ENCODE peak calls at places on chromosomes 6 and 20, in nine cellular contexts. One of them, this sample, is unnamed.

GRCh38 chr6:119204744-119205143 is 126.3 kb upstream of the FAM184A start:
- DNase-seq in transverse colon: no peak
- DNase-seq in tibial nerve: no peak
- DNase-seq in spleen: no peak
- DNase-seq in ovary: no peak
- DNase-seq in uterus: no peak
- DNase-seq in A549: no peak
- DNase-seq in heart left ventricle: no peak
- DNase-seq in IMR-90: no peak
- DNase-seq in this sample: no peak

GRCh38 chr6:163717106-163717764 is 302.7 kb downstream of the QKI start:
- DNase-seq in transverse colon: no peak
- DNase-seq in tibial nerve: no peak
- DNase-seq in spleen: peak; percentile 56
- DNase-seq in ovary: no peak
- DNase-seq in uterus: no peak
- DNase-seq in A549: no peak
- DNase-seq in heart left ventricle: no peak
- DNase-seq in IMR-90: no peak
- DNase-seq in this sample: no peak

GRCh38 chr20:13338999-13339411 is 117.9 kb downstream of the ISM1 start:
- DNase-seq in transverse colon: no peak
- DNase-seq in tibial nerve: no peak
- DNase-seq in spleen: no peak
- DNase-seq in ovary: no peak
- DNase-seq in uterus: no peak
- DNase-seq in A549: peak; percentile 53
- DNase-seq in heart left ventricle: no peak
- DNase-seq in IMR-90: no peak
- DNase-seq in this sample: no peak

GRCh38 chr6:157203764-157204163 is 119.6 kb downstream of the TMEM242 start:
- DNase-seq in transverse colon: no peak
- DNase-seq in tibial nerve: no peak
- DNase-seq in spleen: no peak
- DNase-seq in ovary: no peak
- DNase-seq in uterus: no peak
- DNase-seq in A549: no peak
- DNase-seq in heart left ventricle: no peak
- DNase-seq in IMR-90: no peak
- DNase-seq in this sample: no peak

GRCh38 chr6:28907394-28907793 is 16.4 kb downstream of the TRIM27 start:
- DNase-seq in transverse colon: no peak
- DNase-seq in tibial nerve: no peak
- DNase-seq in spleen: no peak
- DNase-seq in ovary: no peak
- DNase-seq in uterus: no peak
- DNase-seq in A549: no peak
- DNase-seq in heart left ventricle: no peak
- DNase-seq in IMR-90: peak; percentile 96
- DNase-seq in this sample: no peak

GRCh38 chr6:80523531-80523970 is 417.1 kb downstream of the BCKDHB start:
- DNase-seq in transverse colon: no peak
- DNase-seq in tibial nerve: no peak
- DNase-seq in spleen: peak; percentile 66
- DNase-seq in ovary: peak; percentile 30
- DNase-seq in uterus: peak; percentile 13
- DNase-seq in A549: no peak
- DNase-seq in heart left ventricle: no peak
- DNase-seq in IMR-90: peak; percentile 52
- DNase-seq in this sample: no peak

GRCh38 chr20:10861619-10862018 is 187.8 kb upstream of the JAG1 start:
- DNase-seq in transverse colon: peak; percentile 69
- DNase-seq in tibial nerve: no peak
- DNase-seq in spleen: no peak
- DNase-seq in ovary: no peak
- DNase-seq in uterus: no peak
- DNase-seq in A549: peak; percentile 34
- DNase-seq in heart left ventricle: no peak
- DNase-seq in IMR-90: no peak
- DNase-seq in this sample: no peak

GRCh38 chr6:106113256-106113954 is 27.3 kb downstream of the PRDM1 start:
- DNase-seq in transverse colon: no peak
- DNase-seq in tibial nerve: no peak
- DNase-seq in spleen: no peak
- DNase-seq in ovary: no peak
- DNase-seq in uterus: no peak
- DNase-seq in A549: no peak
- DNase-seq in heart left ventricle: no peak
- DNase-seq in IMR-90: no peak
- DNase-seq in this sample: no peak

GRCh38 chr6:39416728-39417127 is 94.2 kb upstream of the KCNK16 start:
- DNase-seq in transverse colon: no peak
- DNase-seq in tibial nerve: no peak
- DNase-seq in spleen: no peak
- DNase-seq in ovary: no peak
- DNase-seq in uterus: no peak
- DNase-seq in A549: peak; percentile 6
- DNase-seq in heart left ventricle: no peak
- DNase-seq in IMR-90: peak; percentile 40
- DNase-seq in this sample: no peak

GRCh38 chr20:33933469-33933909 is 60.2 kb upstream of the RALY start:
- DNase-seq in transverse colon: peak; percentile 59
- DNase-seq in tibial nerve: peak; percentile 39
- DNase-seq in spleen: peak; percentile 74
- DNase-seq in ovary: peak; percentile 24
- DNase-seq in uterus: peak; percentile 27
- DNase-seq in A549: peak; percentile 23
- DNase-seq in heart left ventricle: peak; percentile 62
- DNase-seq in IMR-90: peak; percentile 55
- DNase-seq in this sample: peak; percentile 90

GRCh38 chr6:125974214-125974866 is 12.0 kb upstream of the TRMT11 start:
- DNase-seq in transverse colon: no peak
- DNase-seq in tibial nerve: no peak
- DNase-seq in spleen: no peak
- DNase-seq in ovary: no peak
- DNase-seq in uterus: no peak
- DNase-seq in A549: peak; percentile 19
- DNase-seq in heart left ventricle: no peak
- DNase-seq in IMR-90: peak; percentile 68
- DNase-seq in this sample: no peak

GRCh38 chr20:34705383-34706021 is 1.4 kb downstream of the TP53INP2 start:
- DNase-seq in transverse colon: peak; percentile 67
- DNase-seq in tibial nerve: no peak
- DNase-seq in spleen: no peak
- DNase-seq in ovary: no peak
- DNase-seq in uterus: no peak
- DNase-seq in A549: peak; percentile 37
- DNase-seq in heart left ventricle: no peak
- DNase-seq in IMR-90: peak; percentile 23
- DNase-seq in this sample: no peak

GRCh38 chr6:157089258-157089657 is 234.1 kb downstream of the TMEM242 start:
- DNase-seq in transverse colon: no peak
- DNase-seq in tibial nerve: no peak
- DNase-seq in spleen: no peak
- DNase-seq in ovary: no peak
- DNase-seq in uterus: no peak
- DNase-seq in A549: no peak
- DNase-seq in heart left ventricle: no peak
- DNase-seq in IMR-90: peak; percentile 60
- DNase-seq in this sample: no peak

GRCh38 chr20:18971574-18971973 is 158.0 kb downstream of the SCP2D1 start:
- DNase-seq in transverse colon: no peak
- DNase-seq in tibial nerve: no peak
- DNase-seq in spleen: no peak
- DNase-seq in ovary: no peak
- DNase-seq in uterus: no peak
- DNase-seq in A549: no peak
- DNase-seq in heart left ventricle: no peak
- DNase-seq in IMR-90: no peak
- DNase-seq in this sample: no peak

GRCh38 chr6:122161136-122161535 is 238.3 kb upstream of the HSF2 start:
- DNase-seq in transverse colon: no peak
- DNase-seq in tibial nerve: no peak
- DNase-seq in spleen: no peak
- DNase-seq in ovary: no peak
- DNase-seq in uterus: no peak
- DNase-seq in A549: no peak
- DNase-seq in heart left ventricle: no peak
- DNase-seq in IMR-90: no peak
- DNase-seq in this sample: no peak

GRCh38 chr20:324177-325042 is 942 bp upstream of the SOX12 start:
- DNase-seq in transverse colon: peak; percentile 96
- DNase-seq in tibial nerve: peak; percentile 85
- DNase-seq in spleen: peak; percentile 97
- DNase-seq in ovary: peak; percentile 92
- DNase-seq in uterus: peak; percentile 87
- DNase-seq in A549: peak; percentile 93
- DNase-seq in heart left ventricle: peak; percentile 95
- DNase-seq in IMR-90: peak; percentile 72
- DNase-seq in this sample: peak; percentile 86

GRCh38 chr20:14838663-14839650 is 501.5 kb upstream of the FLRT3 start:
- DNase-seq in transverse colon: no peak
- DNase-seq in tibial nerve: no peak
- DNase-seq in spleen: no peak
- DNase-seq in ovary: no peak
- DNase-seq in uterus: no peak
- DNase-seq in A549: no peak
- DNase-seq in heart left ventricle: no peak
- DNase-seq in IMR-90: no peak
- DNase-seq in this sample: no peak

GRCh38 chr20:63590218-63591146 is 16.4 kb upstream of the HELZ2 start:
- DNase-seq in transverse colon: no peak
- DNase-seq in tibial nerve: no peak
- DNase-seq in spleen: no peak
- DNase-seq in ovary: no peak
- DNase-seq in uterus: no peak
- DNase-seq in A549: no peak
- DNase-seq in heart left ventricle: peak; percentile 62
- DNase-seq in IMR-90: no peak
- DNase-seq in this sample: no peak
- TF ChIP-seq POLR2A in transverse colon: no peak
- TF ChIP-seq POLR2A in tibial nerve: no peak
- TF ChIP-seq POLR2A in spleen: no peak
- TF ChIP-seq POLR2A in ovary: no peak
- TF ChIP-seq POLR2A in uterus: no peak
- TF ChIP-seq POLR2A in A549: no peak
- TF ChIP-seq POLR2A in heart left ventricle: no peak
- TF ChIP-seq POLR2A in IMR-90: no peak
- TF ChIP-seq POLR2A in this sample: no peak

DNA sequence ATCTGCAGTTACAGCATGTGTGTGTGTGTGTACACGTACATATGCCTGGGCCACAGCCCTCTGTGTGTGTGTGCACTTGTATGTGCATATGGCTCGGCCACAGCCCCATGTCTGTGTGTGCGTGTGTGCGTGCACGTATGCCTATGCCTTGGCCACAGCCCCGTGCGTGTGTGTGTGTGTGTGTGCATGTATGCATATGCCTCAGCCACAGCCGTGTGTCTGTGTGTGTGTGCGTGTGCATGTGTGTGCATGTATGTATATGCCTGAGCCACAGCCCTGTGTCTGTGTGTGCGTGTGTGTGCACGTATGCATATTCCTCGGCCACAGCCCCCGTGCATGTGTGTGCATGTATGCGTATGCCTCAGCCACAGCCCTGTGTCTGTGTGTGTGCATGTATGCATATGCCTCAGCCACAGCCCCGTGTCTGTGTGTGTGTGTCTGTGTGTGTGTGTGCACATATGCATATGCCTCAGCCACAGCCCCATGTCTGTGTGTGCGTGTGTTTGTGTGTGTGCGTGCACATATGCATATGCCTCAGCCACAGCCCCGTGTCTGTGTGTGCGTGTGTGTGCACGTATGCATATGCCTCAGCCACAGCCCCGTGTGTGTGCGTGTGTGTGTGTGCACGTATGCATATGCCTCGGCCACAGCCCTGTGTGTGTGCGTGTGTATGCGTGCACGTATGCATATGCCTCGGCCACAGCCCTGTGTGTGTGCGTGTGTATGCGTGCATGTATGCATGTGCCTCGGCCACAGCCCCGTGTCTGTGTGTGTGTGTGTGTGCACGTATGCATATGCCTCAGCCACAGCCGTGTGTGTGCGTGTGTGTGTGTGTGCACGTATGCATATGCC is 14.6 kb upstream of the C20orf204 start:
- DNase-seq in transverse colon: no peak
- DNase-seq in tibial nerve: no peak
- DNase-seq in spleen: no peak
- DNase-seq in ovary: no peak
- DNase-seq in uterus: no peak
- DNase-seq in A549: no peak
- DNase-seq in heart left ventricle: no peak
- DNase-seq in IMR-90: no peak
- DNase-seq in this sample: no peak
- TF ChIP-seq POLR2A in transverse colon: no peak
- TF ChIP-seq POLR2A in tibial nerve: no peak
- TF ChIP-seq POLR2A in spleen: no peak
- TF ChIP-seq POLR2A in ovary: no peak
- TF ChIP-seq POLR2A in uterus: no peak
- TF ChIP-seq POLR2A in A549: no peak
- TF ChIP-seq POLR2A in heart left ventricle: no peak
- TF ChIP-seq POLR2A in IMR-90: no peak
- TF ChIP-seq POLR2A in this sample: no peak

GRCh38 chr6:87155272-87155919 is at the start of gene ZNF292:
- DNase-seq in transverse colon: peak; percentile 98
- DNase-seq in tibial nerve: peak; percentile 97
- DNase-seq in spleen: peak; percentile 100
- DNase-seq in ovary: peak; percentile 94
- DNase-seq in uterus: peak; percentile 97
- DNase-seq in A549: peak; percentile 76
- DNase-seq in heart left ventricle: peak; percentile 97
- DNase-seq in IMR-90: peak; percentile 97
- DNase-seq in this sample: peak; percentile 99
- TF ChIP-seq POLR2A in transverse colon: peak; percentile 76
- TF ChIP-seq POLR2A in tibial nerve: no peak
- TF ChIP-seq POLR2A in spleen: no peak
- TF ChIP-seq POLR2A in ovary: peak; percentile 56
- TF ChIP-seq POLR2A in uterus: peak; percentile 60
- TF ChIP-seq POLR2A in A549: peak; percentile 51
- TF ChIP-seq POLR2A in heart left ventricle: no peak
- TF ChIP-seq POLR2A in IMR-90: peak; percentile 59
- TF ChIP-seq POLR2A in this sample: no peak

DNA sequence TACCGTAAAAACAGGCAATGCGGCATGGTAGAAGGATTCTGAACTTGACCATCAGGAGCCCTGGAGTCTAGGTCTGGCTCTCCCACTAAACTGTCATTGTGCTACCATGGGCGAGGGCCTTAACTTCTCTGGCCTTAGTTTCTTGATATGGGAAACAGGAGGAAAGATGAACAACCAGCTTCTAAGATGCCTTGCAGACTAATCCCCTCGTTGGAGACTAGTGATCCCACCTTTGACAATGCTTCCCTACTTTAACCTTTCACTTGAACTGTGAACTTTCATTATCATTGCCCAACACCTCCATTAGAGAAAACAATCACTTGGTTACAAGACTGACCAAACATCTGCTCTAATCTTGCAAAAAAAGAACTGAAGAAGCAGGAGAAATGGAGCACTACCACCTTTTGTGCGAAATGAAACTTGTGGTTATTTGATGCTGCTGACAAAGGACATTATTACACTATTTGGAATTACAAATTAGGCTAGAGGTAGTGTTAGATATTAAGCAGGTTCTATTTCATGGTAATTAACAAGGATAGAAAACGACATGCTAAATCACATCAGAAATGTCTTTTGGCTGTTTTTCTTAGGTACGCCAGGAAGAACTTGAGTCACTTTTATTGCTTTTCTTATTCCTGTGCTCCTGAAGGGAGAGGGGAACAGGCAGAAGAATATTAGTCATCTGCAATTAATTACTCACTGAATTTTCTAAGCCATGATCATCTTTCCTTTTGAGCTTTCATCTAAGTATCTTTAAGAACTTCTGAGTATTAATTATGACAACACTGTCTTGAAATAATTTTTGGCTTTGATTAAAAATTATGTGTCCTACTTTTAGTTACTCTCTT is 39.1 kb upstream of the ARHGAP18 start:
- DNase-seq in transverse colon: no peak
- DNase-seq in tibial nerve: no peak
- DNase-seq in spleen: no peak
- DNase-seq in ovary: no peak
- DNase-seq in uterus: no peak
- DNase-seq in A549: no peak
- DNase-seq in heart left ventricle: no peak
- DNase-seq in IMR-90: peak; percentile 77
- DNase-seq in this sample: no peak
- TF ChIP-seq POLR2A in transverse colon: no peak
- TF ChIP-seq POLR2A in tibial nerve: no peak
- TF ChIP-seq POLR2A in spleen: no peak
- TF ChIP-seq POLR2A in ovary: no peak
- TF ChIP-seq POLR2A in uterus: no peak
- TF ChIP-seq POLR2A in A549: no peak
- TF ChIP-seq POLR2A in heart left ventricle: no peak
- TF ChIP-seq POLR2A in IMR-90: no peak
- TF ChIP-seq POLR2A in this sample: no peak

This sample was measured in lower leg skin.